ENCODE peak calls at places on chromosomes 13 and 19, in four cellular contexts. A is neural progenitor cell, E is body of pancreas, L is mammary epithelial cell. Q is an unnamed sample.

GRCh38 chr19:3955688-3956087 is 15.2 kb downstream of the DAPK3 start:
- DNase-seq in A (no peak), E (no peak), L (no peak), Q (no peak)

GRCh38 chr19:46180701-46181385 is 32.8 kb downstream of the IGFL2 start:
- DNase-seq in A (no peak), E (no peak), L (peak), Q (no peak)

GRCh38 chr13:59823495-59823894 is 340.2 kb downstream of the DIAPH3 start:
- DNase-seq in A (no peak), E (no peak), L (peak), Q (no peak)

GRCh38 chr13:113209336-113209879 is at the start of gene CUL4A:
- DNase-seq in A (peak), E (peak), L (peak), Q (peak)

GRCh38 chr19:17070912-17071311 is 4.3 kb downstream of the HAUS8 start:
- DNase-seq in A (no peak), E (no peak), L (no peak), Q (no peak)

GRCh38 chr19:16834747-16835146 is 5.5 kb downstream of the SIN3B start:
- DNase-seq in A (no peak), E (no peak), L (peak), Q (no peak)

GRCh38 chr19:50535672-50536071 is 22.0 kb upstream of the ASPDH start:
- DNase-seq in A (no peak), E (no peak), L (no peak), Q (no peak)

GRCh38 chr19:49136771-49137171 is 17.4 kb downstream of the PPFIA3 start:
- DNase-seq in A (no peak), E (no peak), L (no peak), Q (no peak)

GRCh38 chr13:21079206-21079605 is 17.8 kb upstream of the LATS2 start:
- DNase-seq in A (no peak), E (no peak), L (no peak), Q (no peak)

GRCh38 chr13:112943309-112944125 is 25.5 kb upstream of the MCF2L start:
- DNase-seq in A (peak), E (peak), L (peak), Q (no peak)

GRCh38 chr13:101283782-101284181 is 132.5 kb downstream of the NALCN start:
- DNase-seq in A (no peak), E (no peak), L (peak), Q (no peak)

GRCh38 chr13:41054212-41054877 is 7.0 kb upstream of the WBP4 start:
- DNase-seq in A (peak), E (no peak), L (peak), Q (no peak)

GRCh38 chr19:33171916-33172359 is 22.2 kb upstream of the LRP3 start:
- DNase-seq in A (no peak), E (no peak), L (no peak), Q (no peak)

GRCh38 chr19:2302319-2303208 is 5.4 kb downstream of the LINGO3 start:
- DNase-seq in A (peak), E (peak), L (no peak), Q (no peak)

GRCh38 chr19:17883627-17884413 is 12.1 kb downstream of the SLC5A5 start:
- DNase-seq in A (no peak), E (no peak), L (no peak), Q (no peak)

GRCh38 chr19:38024991-38025716 is 118.1 kb downstream of the SIPA1L3 start:
- DNase-seq in A (no peak), E (no peak), L (no peak), Q (no peak)

GRCh38 chr19:39828634-39829032 is 5.3 kb downstream of the DYRK1B start:
- DNase-seq in A (no peak), E (no peak), L (no peak), Q (no peak)

GRCh38 chr13:95181586-95181985 is 119.7 kb downstream of the ABCC4 start:
- DNase-seq in A (no peak), E (no peak), L (no peak), Q (no peak)

GRCh38 chr19:387777-388176 is 21.2 kb downstream of the C2CD4C start:
- DNase-seq in A (no peak), E (no peak), L (no peak), Q (no peak)
- H3K4me3 ChIP-seq in A (no peak), E (no peak), L (no peak), Q (no peak)

DNA sequence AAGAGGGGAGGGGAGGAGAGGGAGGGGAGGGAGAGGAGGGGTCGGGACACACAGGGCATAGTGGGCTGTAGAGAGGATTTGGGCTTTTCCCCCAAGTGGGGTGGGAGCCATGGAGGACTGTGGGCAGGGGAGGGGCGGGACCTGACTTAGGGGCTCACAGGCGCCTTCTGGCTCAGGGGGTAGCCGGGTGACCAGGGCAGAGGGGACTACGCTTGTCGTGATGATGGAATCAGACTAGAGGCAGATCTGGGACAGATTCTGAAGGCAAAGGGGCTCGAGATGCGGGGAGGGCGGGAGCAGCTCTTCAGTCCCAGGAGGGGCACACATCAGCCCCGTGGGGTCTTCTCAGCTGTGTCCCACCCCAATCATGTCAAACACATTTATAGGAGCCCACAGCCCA is 13.5 kb downstream of the NDUFA11 start:
- DNase-seq in A (no peak), E (no peak), L (no peak), Q (no peak)
- H3K27ac ChIP-seq in A (no peak), E (no peak), L (no peak), Q (no peak)

GRCh38 chr13:44371421-44371820 is 2.2 kb upstream of the SERP2 start:
- DNase-seq in A (no peak), E (no peak), L (no peak), Q (no peak)

GRCh38 chr13:44378277-44378676 is 4.7 kb downstream of the SERP2 start:
- DNase-seq in A (no peak), E (no peak), L (no peak), Q (no peak)

GRCh38 chr13:44374348-44374712 is 706 bp downstream of the SERP2 start:
- DNase-seq in A (no peak), E (no peak), L (no peak), Q (no peak)

GRCh38 chr13:44373247-44373600 is 400 bp upstream of the SERP2 start:
- DNase-seq in A (no peak), E (no peak), L (no peak), Q (no peak)

GRCh38 chr13:44373601-44374347 is at the start of gene SERP2:
- DNase-seq in A (peak), E (peak), L (no peak), Q (no peak)
- H3K4me3 ChIP-seq in A (peak), E (peak), L (peak), Q (no peak)

DNA sequence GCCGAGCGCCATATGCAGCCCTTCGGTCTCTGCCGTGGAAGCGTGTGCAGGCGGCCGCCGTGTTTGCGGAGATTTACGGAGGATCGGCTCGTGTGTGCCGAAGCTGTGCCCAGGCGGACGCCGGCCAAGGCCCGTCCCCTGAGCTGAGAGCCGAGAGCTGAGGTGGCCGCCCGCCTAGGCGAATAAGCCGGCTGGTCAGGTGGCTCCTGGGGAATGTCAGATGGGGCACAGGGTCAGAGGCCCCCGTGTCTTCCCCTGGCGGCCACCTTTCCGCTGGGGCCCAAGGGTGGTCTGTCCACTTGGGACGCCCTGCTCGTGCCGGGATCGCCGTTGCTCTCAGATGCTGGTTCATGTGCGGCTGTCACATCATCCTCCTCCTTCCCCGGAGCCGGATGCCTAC is 78.8 kb downstream of the ZNF536 start:
- DNase-seq in A (peak), E (no peak), L (no peak), Q (no peak)
- H3K27ac ChIP-seq in A (no peak), E (no peak), L (no peak), Q (no peak)